ENCODE peak calls at places on chromosomes 6 and 20, in five cellular contexts. One of them, this sample, is unnamed.
A peak's percentile ranks its signal among the peaks of the same experiment; 100 is the strongest.

GRCh38 chr20:341682-342081 is 5.2 kb upstream of the NRSN2 start:
- DNase-seq in cardiac muscle cell: no peak
- DNase-seq in PC-9: peak; percentile 86
- DNase-seq in mesenchymal stem cell: peak; percentile 92
- DNase-seq in K562: no peak
- DNase-seq in this sample: peak; percentile 38

GRCh38 chr6:38234934-38235678 is 404.6 kb downstream of the BTBD9 start:
- DNase-seq in K562: no peak
- DNase-seq in mesenchymal stem cell: no peak
- DNase-seq in PC-9: no peak
- DNase-seq in cardiac muscle cell: no peak
- DNase-seq in this sample: no peak

GRCh38 chr6:144156991-144157390 is 6.7 kb downstream of the STX11 start:
- DNase-seq in K562: no peak
- DNase-seq in PC-9: no peak
- DNase-seq in cardiac muscle cell: no peak
- DNase-seq in mesenchymal stem cell: no peak
- DNase-seq in this sample: peak; percentile 16

GRCh38 chr6:144083172-144083571 is 12.2 kb downstream of the SF3B5 start:
- DNase-seq in cardiac muscle cell: no peak
- DNase-seq in K562: no peak
- DNase-seq in PC-9: no peak
- DNase-seq in mesenchymal stem cell: no peak
- DNase-seq in this sample: no peak

GRCh38 chr6:2793491-2794151 is 28.4 kb downstream of the WRNIP1 start:
- DNase-seq in PC-9: peak; percentile 40
- DNase-seq in mesenchymal stem cell: no peak
- DNase-seq in cardiac muscle cell: peak; percentile 61
- DNase-seq in K562: no peak
- DNase-seq in this sample: no peak

GRCh38 chr6:30686908-30687658 is 638 bp upstream of the PPP1R18 start:
- DNase-seq in cardiac muscle cell: peak; percentile 87
- DNase-seq in PC-9: peak; percentile 80
- DNase-seq in mesenchymal stem cell: peak; percentile 96
- DNase-seq in K562: peak; percentile 92
- DNase-seq in this sample: peak; percentile 99

GRCh38 chr6:30151580-30151979 is 9.4 kb downstream of the TRIM10 start:
- DNase-seq in K562: peak; percentile 34
- DNase-seq in mesenchymal stem cell: no peak
- DNase-seq in PC-9: no peak
- DNase-seq in cardiac muscle cell: no peak
- DNase-seq in this sample: peak; percentile 30

GRCh38 chr6:4611441-4612129 is 164.6 kb upstream of the CDYL start:
- DNase-seq in mesenchymal stem cell: peak; percentile 90
- DNase-seq in PC-9: no peak
- DNase-seq in cardiac muscle cell: no peak
- DNase-seq in K562: no peak
- DNase-seq in this sample: no peak

GRCh38 chr6:137589067-137589848 is 95.1 kb upstream of the OLIG3 start:
- DNase-seq in PC-9: peak; percentile 92
- DNase-seq in cardiac muscle cell: peak; percentile 7
- DNase-seq in mesenchymal stem cell: peak; percentile 43
- DNase-seq in K562: peak; percentile 68
- DNase-seq in this sample: peak; percentile 65

GRCh38 chr6:43274916-43275597 is 23.0 kb upstream of the SLC22A7 start:
- DNase-seq in cardiac muscle cell: no peak
- DNase-seq in K562: peak; percentile 87
- DNase-seq in mesenchymal stem cell: no peak
- DNase-seq in PC-9: no peak
- DNase-seq in this sample: no peak

GRCh38 chr6:75117701-75118100 is 88.2 kb downstream of the COL12A1 start:
- DNase-seq in K562: no peak
- DNase-seq in PC-9: no peak
- DNase-seq in cardiac muscle cell: no peak
- DNase-seq in mesenchymal stem cell: no peak
- DNase-seq in this sample: no peak

GRCh38 chr6:127216821-127217789 is 49.6 kb upstream of the RNF146 start:
- DNase-seq in mesenchymal stem cell: no peak
- DNase-seq in K562: no peak
- DNase-seq in cardiac muscle cell: no peak
- DNase-seq in PC-9: no peak
- DNase-seq in this sample: no peak

GRCh38 chr6:122839477-122839876 is 50.4 kb downstream of the SMPDL3A start:
- DNase-seq in PC-9: peak; percentile 48
- DNase-seq in mesenchymal stem cell: peak; percentile 66
- DNase-seq in cardiac muscle cell: peak; percentile 70
- DNase-seq in K562: peak; percentile 70
- DNase-seq in this sample: peak; percentile 84

GRCh38 chr6:498795-499231 is 107.3 kb downstream of the IRF4 start:
- DNase-seq in cardiac muscle cell: no peak
- DNase-seq in PC-9: no peak
- DNase-seq in mesenchymal stem cell: peak; percentile 82
- DNase-seq in K562: no peak
- DNase-seq in this sample: peak; percentile 27

GRCh38 chr20:23702021-23702420 is 13.2 kb upstream of the CST4 start:
- DNase-seq in PC-9: no peak
- DNase-seq in cardiac muscle cell: no peak
- DNase-seq in K562: no peak
- DNase-seq in mesenchymal stem cell: peak; percentile 11
- DNase-seq in this sample: no peak

GRCh38 chr20:62889411-62889810 is 27.8 kb upstream of the TCFL5 start:
- DNase-seq in mesenchymal stem cell: no peak
- DNase-seq in PC-9: no peak
- DNase-seq in K562: no peak
- DNase-seq in cardiac muscle cell: no peak
- DNase-seq in this sample: no peak

GRCh38 chr6:109662192-109662591 is 28.8 kb downstream of the AK9 start:
- DNase-seq in cardiac muscle cell: no peak
- DNase-seq in PC-9: no peak
- DNase-seq in K562: no peak
- DNase-seq in mesenchymal stem cell: no peak
- DNase-seq in this sample: no peak

GRCh38 chr20:63500151-63500901 is 1.4 kb upstream of the EEF1A2 start:
- DNase-seq in cardiac muscle cell: peak; percentile 56
- DNase-seq in K562: no peak
- DNase-seq in mesenchymal stem cell: no peak
- DNase-seq in PC-9: no peak
- DNase-seq in this sample: no peak

GRCh38 chr6:63425493-63425892 is 105.7 kb upstream of the LGSN start:
- DNase-seq in PC-9: no peak
- DNase-seq in cardiac muscle cell: no peak
- DNase-seq in mesenchymal stem cell: no peak
- DNase-seq in K562: no peak
- DNase-seq in this sample: no peak

GRCh38 chr20:9617940-9618339 is 103.5 kb downstream of the LAMP5 start:
- DNase-seq in cardiac muscle cell: peak; percentile 67
- DNase-seq in PC-9: peak; percentile 68
- DNase-seq in K562: no peak
- DNase-seq in mesenchymal stem cell: peak; percentile 18
- DNase-seq in this sample: peak; percentile 7

GRCh38 chr6:77456531-77457248 is 6.6 kb downstream of the HTR1B start:
- DNase-seq in K562: no peak
- DNase-seq in mesenchymal stem cell: peak; percentile 98
- DNase-seq in PC-9: no peak
- DNase-seq in cardiac muscle cell: no peak
- DNase-seq in this sample: peak; percentile 63

GRCh38 chr6:134902074-134902861 is 47.6 kb downstream of the ALDH8A1 start:
- DNase-seq in mesenchymal stem cell: no peak
- DNase-seq in cardiac muscle cell: no peak
- DNase-seq in PC-9: no peak
- DNase-seq in K562: no peak
- DNase-seq in this sample: no peak

GRCh38 chr20:59435496-59435895 is 135.1 kb downstream of the EDN3 start:
- DNase-seq in K562: no peak
- DNase-seq in mesenchymal stem cell: no peak
- DNase-seq in PC-9: peak; percentile 25
- DNase-seq in cardiac muscle cell: no peak
- DNase-seq in this sample: no peak

GRCh38 chr20:47350691-47351545 is 5.6 kb downstream of the ZMYND8 start:
- DNase-seq in cardiac muscle cell: no peak
- DNase-seq in mesenchymal stem cell: no peak
- DNase-seq in K562: no peak
- DNase-seq in PC-9: no peak
- DNase-seq in this sample: no peak

GRCh38 chr20:64222273-64222672 is 33.3 kb upstream of the PCMTD2 start:
- DNase-seq in PC-9: peak; percentile 86
- DNase-seq in cardiac muscle cell: no peak
- DNase-seq in mesenchymal stem cell: peak; percentile 13
- DNase-seq in K562: no peak
- DNase-seq in this sample: no peak

GRCh38 chr6:158219229-158219628 is 51.1 kb downstream of the GTF2H5 start:
- DNase-seq in cardiac muscle cell: no peak
- DNase-seq in K562: no peak
- DNase-seq in mesenchymal stem cell: peak; percentile 97
- DNase-seq in PC-9: peak; percentile 92
- DNase-seq in this sample: no peak

GRCh38 chr20:56628873-56629463 is at the start of gene TFAP2C:
- DNase-seq in K562: peak; percentile 89
- DNase-seq in PC-9: peak; percentile 78
- DNase-seq in mesenchymal stem cell: peak; percentile 79
- DNase-seq in cardiac muscle cell: peak; percentile 91
- DNase-seq in this sample: no peak

GRCh38 chr6:32953775-32954174 is 878 bp upstream of the HLA-DMA start:
- DNase-seq in cardiac muscle cell: no peak
- DNase-seq in mesenchymal stem cell: no peak
- DNase-seq in K562: no peak
- DNase-seq in PC-9: no peak
- DNase-seq in this sample: no peak

GRCh38 chr6:133710826-133711225 is 178.1 kb upstream of the TCF21 start:
- DNase-seq in PC-9: no peak
- DNase-seq in mesenchymal stem cell: no peak
- DNase-seq in cardiac muscle cell: no peak
- DNase-seq in K562: no peak
- DNase-seq in this sample: no peak

GRCh38 chr6:79495246-79495645 is 42.0 kb downstream of the LCA5 start:
- DNase-seq in mesenchymal stem cell: no peak
- DNase-seq in cardiac muscle cell: no peak
- DNase-seq in PC-9: no peak
- DNase-seq in K562: no peak
- DNase-seq in this sample: no peak

GRCh38 chr6:79498842-79499241 is 38.4 kb downstream of the LCA5 start:
- DNase-seq in K562: no peak
- DNase-seq in PC-9: no peak
- DNase-seq in mesenchymal stem cell: no peak
- DNase-seq in cardiac muscle cell: no peak
- DNase-seq in this sample: no peak

GRCh38 chr6:79494841-79495240 is 42.4 kb downstream of the LCA5 start:
- DNase-seq in K562: no peak
- DNase-seq in cardiac muscle cell: peak; percentile 46
- DNase-seq in PC-9: no peak
- DNase-seq in mesenchymal stem cell: no peak
- DNase-seq in this sample: no peak
- H3K4me3 ChIP-seq in K562: no peak overlapping the region
- H3K4me3 ChIP-seq in cardiac muscle cell: no peak overlapping the region
- H3K4me3 ChIP-seq in PC-9: no peak overlapping the region
- H3K4me3 ChIP-seq in mesenchymal stem cell: no peak overlapping the region
- H3K4me3 ChIP-seq in this sample: no peak overlapping the region

DNA sequence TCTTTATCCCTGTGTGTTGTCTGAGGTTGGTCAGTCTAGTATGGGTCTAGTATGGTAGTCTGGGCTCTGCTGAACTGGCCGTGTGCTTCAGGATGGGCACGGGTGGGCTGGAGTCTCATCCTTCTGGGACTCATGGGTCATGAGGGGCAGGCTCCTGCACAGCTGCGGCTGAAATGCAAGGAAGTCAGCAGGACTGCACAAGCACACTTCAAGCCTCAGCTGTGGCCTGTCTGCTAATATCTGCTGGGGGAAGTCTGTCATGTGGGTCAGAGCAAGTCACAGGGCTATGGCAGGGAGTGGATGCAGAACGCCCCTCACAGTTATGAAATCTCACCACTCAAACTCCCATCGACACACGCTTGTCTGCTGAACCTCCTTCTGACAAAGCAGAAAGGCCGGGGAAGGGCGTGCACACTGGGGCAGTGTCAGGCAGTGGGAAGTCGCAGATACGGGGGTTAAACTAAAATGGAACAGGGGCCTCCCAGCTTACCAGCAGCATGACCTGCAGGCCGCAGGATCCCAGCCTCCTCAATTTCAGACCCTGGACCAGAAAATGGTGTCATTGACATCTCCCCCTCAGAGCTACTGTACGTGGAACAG is 229.5 kb downstream of the SMOC2 start:
- DNase-seq in K562: no peak
- DNase-seq in cardiac muscle cell: no peak
- DNase-seq in mesenchymal stem cell: no peak
- DNase-seq in PC-9: no peak
- DNase-seq in this sample: no peak
- H3K9me3 ChIP-seq in K562: no peaks in the 10 kb centered on the region
- H3K9me3 ChIP-seq in cardiac muscle cell: no peaks in the 10 kb centered on the region
- H3K9me3 ChIP-seq in mesenchymal stem cell: no peaks in the 10 kb centered on the region
- H3K9me3 ChIP-seq in PC-9: no peaks in the 10 kb centered on the region
- H3K9me3 ChIP-seq in this sample: no peaks in the 10 kb centered on the region

GRCh38 chr6:41639556-41640371 is 1.5 kb downstream of the MDFI start:
- DNase-seq in mesenchymal stem cell: no peak
- DNase-seq in cardiac muscle cell: no peak
- DNase-seq in PC-9: no peak
- DNase-seq in K562: no peak
- DNase-seq in this sample: peak; percentile 74
- H3K4me3 ChIP-seq in mesenchymal stem cell: peak overlapping the region; percentile 76
- H3K4me3 ChIP-seq in cardiac muscle cell: peak overlapping the region; percentile 81
- H3K4me3 ChIP-seq in PC-9: no peak overlapping the region
- H3K4me3 ChIP-seq in K562: no peak overlapping the region
- H3K4me3 ChIP-seq in this sample: peak overlapping the region; percentile 88

GRCh38 chr20:4328541-4328940 is 313.2 kb upstream of the RNF24 start:
- DNase-seq in K562: no peak
- DNase-seq in PC-9: no peak
- DNase-seq in cardiac muscle cell: no peak
- DNase-seq in mesenchymal stem cell: no peak
- DNase-seq in this sample: no peak

GRCh38 chr20:4325548-4326187 is 310.3 kb upstream of the RNF24 start:
- DNase-seq in PC-9: no peak
- DNase-seq in K562: no peak
- DNase-seq in cardiac muscle cell: no peak
- DNase-seq in mesenchymal stem cell: no peak
- DNase-seq in this sample: no peak

GRCh38 chr20:4329232-4329631 is 313.9 kb upstream of the RNF24 start:
- DNase-seq in K562: no peak
- DNase-seq in mesenchymal stem cell: no peak
- DNase-seq in cardiac muscle cell: no peak
- DNase-seq in PC-9: no peak
- DNase-seq in this sample: no peak

GRCh38 chr20:4326194-4327065 is 311.1 kb upstream of the RNF24 start:
- DNase-seq in K562: no peak
- DNase-seq in PC-9: peak; percentile 65
- DNase-seq in mesenchymal stem cell: no peak
- DNase-seq in cardiac muscle cell: no peak
- DNase-seq in this sample: no peak

DNA sequence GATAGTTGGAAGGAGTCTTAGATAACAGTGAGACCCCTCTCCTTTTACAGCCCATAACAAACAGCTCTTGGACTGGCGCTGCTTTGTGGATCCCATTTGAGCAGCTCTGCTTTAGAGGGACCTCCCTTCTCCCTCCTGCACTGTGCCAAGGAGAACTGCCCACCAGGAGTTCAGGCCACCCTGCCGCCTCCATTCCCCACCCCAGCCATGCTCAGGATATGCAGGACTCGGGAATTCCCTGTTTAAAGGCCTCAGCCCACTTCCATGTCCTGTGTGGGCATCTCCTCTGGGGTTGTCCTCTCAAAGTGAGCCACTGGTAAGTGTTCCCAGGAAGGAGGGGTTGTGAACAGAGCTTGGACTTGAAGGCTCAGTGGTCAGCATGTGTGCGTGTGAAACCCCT is 312.6 kb upstream of the RNF24 start:
- DNase-seq in K562: no peak
- DNase-seq in PC-9: no peak
- DNase-seq in cardiac muscle cell: no peak
- DNase-seq in mesenchymal stem cell: no peak
- DNase-seq in this sample: no peak
- H3K9me3 ChIP-seq in K562: no peaks in the 10 kb centered on the region
- H3K9me3 ChIP-seq in PC-9: peaks cover 8% of the 10 kb centered on the region
- H3K9me3 ChIP-seq in cardiac muscle cell: no peaks in the 10 kb centered on the region
- H3K9me3 ChIP-seq in mesenchymal stem cell: peaks cover 6% of the 10 kb centered on the region
- H3K9me3 ChIP-seq in this sample: peaks cover 3% of the 10 kb centered on the region

This sample was measured in SJCRH30.